ENCODE peak calls at places on chromosome 3, in five cellular contexts. L, K, I, O and X are unnamed samples.

GRCh38 chr3:186975726-186976125 is 45.4 kb downstream of the ST6GAL1 start:
- DNase-seq in L (no peak), K (no peak), I (no peak), O (no peak), X (no peak)

GRCh38 chr3:197487911-197488391 is 67.8 kb downstream of the BDH1 start:
- DNase-seq in L (no peak), K (peak; percentile 89), I (no peak), O (peak; percentile 94), X (no peak)

GRCh38 chr3:38586546-38587520 is 62.7 kb downstream of the SCN5A start:
- DNase-seq in L (no peak), K (no peak), I (no peak), O (no peak), X (peak; percentile 28)

GRCh38 chr3:40379674-40380306 is 7.2 kb upstream of the ENTPD3 start:
- DNase-seq in L (no peak), K (no peak), I (no peak), O (no peak), X (no peak)

GRCh38 chr3:112649478-112649735 is 8.5 kb upstream of the CCDC80 start:
- DNase-seq in L (no peak), K (peak; percentile 67), I (no peak), O (no peak), X (no peak)

GRCh38 chr3:123584284-123584987 is 417 bp downstream of the HACD2 start:
- DNase-seq in L (no peak), K (peak; percentile 31), I (no peak), O (peak; percentile 32), X (peak; percentile 76)

GRCh38 chr3:196127308-196128040 is 45.6 kb upstream of the TFRC start:
- DNase-seq in L (no peak), K (no peak), I (no peak), O (no peak), X (peak; percentile 40)

GRCh38 chr3:78728406-78729145 is 1039.2 kb downstream of the ROBO1 start:
- DNase-seq in L (no peak), K (peak; percentile 54), I (peak; percentile 80), O (peak; percentile 48), X (peak; percentile 55)

GRCh38 chr3:38308456-38308855 is 26.4 kb downstream of the SLC22A14 start:
- DNase-seq in L (no peak), K (no peak), I (no peak), O (no peak), X (no peak)

GRCh38 chr3:61863579-61863978 is 302.2 kb downstream of the PTPRG start:
- DNase-seq in L (no peak), K (no peak), I (no peak), O (no peak), X (no peak)

GRCh38 chr3:110750201-110750600 is 321.4 kb upstream of the NECTIN3 start:
- DNase-seq in L (no peak), K (no peak), I (no peak), O (no peak), X (no peak)

GRCh38 chr3:12483872-12484197 is 445 bp upstream of the TSEN2 start:
- DNase-seq in L (no peak), K (no peak), I (no peak), O (no peak), X (peak; percentile 48)

GRCh38 chr3:12483364-12483763 is 916 bp upstream of the TSEN2 start:
- DNase-seq in L (no peak), K (peak; percentile 41), I (no peak), O (no peak), X (no peak)

GRCh38 chr3:12486001-12486400 is 1.7 kb downstream of the TSEN2 start:
- DNase-seq in L (no peak), K (no peak), I (no peak), O (no peak), X (no peak)

GRCh38 chr3:12484983-12485327 is 675 bp downstream of the TSEN2 start:
- DNase-seq in L (no peak), K (no peak), I (no peak), O (no peak), X (no peak)

GRCh38 chr3:12484198-12484982 is at the start of gene TSEN2:
- DNase-seq in L (peak; percentile 88), K (peak; percentile 97), I (peak; percentile 98), O (peak; percentile 95), X (peak; percentile 97)
- TF ChIP-seq CTCF in L (no peak), K (no peak), I (peak; percentile 21), O (peak; percentile 38), X (peak; percentile 12)

GRCh38 chr3:151315136-151315535 is 1.5 kb downstream of the GPR87 start:
- DNase-seq in L (no peak), K (peak; percentile 73), I (no peak), O (no peak), X (no peak)

GRCh38 chr3:151318313-151318712 is 1.7 kb upstream of the GPR87 start:
- DNase-seq in L (no peak), K (peak; percentile 31), I (no peak), O (no peak), X (no peak)

GRCh38 chr3:151314593-151314992 is 2.0 kb downstream of the GPR87 start:
- DNase-seq in L (no peak), K (no peak), I (no peak), O (no peak), X (no peak)

GRCh38 chr3:151315846-151316245 is 774 bp downstream of the GPR87 start:
- DNase-seq in L (no peak), K (no peak), I (no peak), O (peak; percentile 78), X (no peak)

GRCh38 chr3:151316267-151316991 is at the start of gene GPR87:
- DNase-seq in L (no peak), K (no peak), I (no peak), O (peak; percentile 95), X (no peak)
- H3K4me3 ChIP-seq in L (no peak within 1 kb of the TSS), K (no peak within 1 kb of the TSS), I (no peak within 1 kb of the TSS), O (peak within 1 kb of the TSS; percentile 63), X (no peak within 1 kb of the TSS)

DNA sequence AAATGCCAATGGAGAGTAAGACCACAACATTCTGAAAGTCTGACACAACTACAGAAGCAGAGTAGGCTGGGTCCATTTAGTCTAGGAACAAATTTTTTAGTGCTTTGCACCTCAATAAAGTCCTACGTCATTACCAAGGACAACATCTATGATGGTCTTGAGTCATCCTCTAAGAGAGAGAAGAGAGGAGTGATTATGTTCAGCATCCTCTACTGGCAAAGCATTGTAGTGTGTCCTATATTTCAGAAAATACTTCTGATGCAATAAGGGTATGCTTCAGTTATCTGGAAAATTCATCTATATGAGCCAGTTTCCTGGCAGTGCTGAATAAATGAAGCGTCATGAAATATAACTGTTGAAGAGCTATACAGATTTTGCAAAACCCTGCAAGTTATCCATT is 95.6 kb downstream of the P2RY1 start:
- DNase-seq in L (no peak), K (no peak), I (no peak), O (no peak), X (no peak)
- TF ChIP-seq CTCF in L (no peak), K (no peak), I (no peak), O (no peak), X (no peak)

DNA sequence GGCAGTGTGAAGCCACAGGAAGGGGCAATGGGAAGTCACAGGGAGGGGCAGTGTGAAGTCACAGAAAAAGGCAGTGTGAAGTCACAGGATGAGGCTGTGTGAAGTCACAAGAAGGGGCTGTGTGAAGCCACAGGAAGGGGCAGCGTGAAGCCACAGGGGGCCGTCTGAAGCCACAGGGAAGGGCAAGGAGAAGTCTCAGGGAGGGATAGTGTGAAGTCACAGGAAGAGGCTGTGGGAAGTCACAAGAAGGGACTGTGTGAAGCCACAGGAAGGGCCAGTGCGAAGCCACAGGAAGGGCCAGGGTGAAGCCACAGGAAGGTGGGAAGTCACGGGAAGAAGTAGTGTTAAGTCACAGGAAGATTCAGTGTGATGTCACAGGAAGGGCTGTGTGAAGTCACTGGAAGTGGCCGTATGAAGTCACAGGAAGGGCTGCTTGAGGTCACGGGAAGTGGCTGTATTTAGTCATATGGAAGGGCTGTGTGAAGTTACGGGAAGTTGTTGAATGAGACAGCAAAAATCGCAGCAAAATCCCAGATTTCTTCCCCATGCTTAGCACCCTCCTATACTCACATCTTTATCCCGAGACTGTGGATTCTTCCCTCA is 38.6 kb downstream of the GASK1A start:
- DNase-seq in L (no peak), K (no peak), I (no peak), O (no peak), X (no peak)
- H3K4me3 ChIP-seq in L (no peak overlapping the region), K (no peak overlapping the region), I (no peak overlapping the region), O (no peak overlapping the region), X (no peak overlapping the region)

DNA sequence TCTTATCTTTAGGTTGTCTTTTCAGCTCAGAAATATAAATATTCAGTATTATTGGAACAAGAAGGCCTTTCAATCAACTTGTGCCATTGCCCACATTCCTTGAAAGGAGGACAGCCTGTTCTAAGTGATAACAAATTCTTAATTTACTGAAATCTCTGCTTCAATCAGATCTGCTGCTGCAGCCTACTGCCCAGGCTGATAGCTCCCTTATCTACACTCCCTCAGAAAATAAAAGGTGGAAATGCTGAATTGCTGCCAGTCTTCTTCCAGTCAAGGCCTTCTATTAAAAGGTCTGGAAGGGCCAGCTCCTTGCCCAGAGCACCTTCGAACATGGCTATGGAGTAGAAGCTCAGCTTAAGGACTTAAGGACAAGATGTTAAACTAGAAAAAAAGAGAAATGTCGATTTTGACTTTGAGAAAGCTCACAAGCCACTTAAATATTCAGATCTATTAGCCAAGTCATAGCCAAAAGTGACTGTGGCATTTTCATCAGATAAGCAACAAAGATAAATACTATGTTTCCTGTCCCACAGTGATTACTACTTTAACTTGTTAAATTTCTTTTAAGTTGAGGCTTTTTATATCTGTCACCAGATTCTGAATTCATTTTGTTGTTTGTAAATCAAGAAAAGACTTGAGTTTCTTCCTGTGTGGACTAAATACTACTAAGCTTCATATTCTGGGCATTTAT is 480.5 kb upstream of the CBLB start:
- DNase-seq in L (no peak), K (peak; percentile 3), I (no peak), O (no peak), X (no peak)
- TF ChIP-seq CTCF in L (no peak), K (no peak), I (no peak), O (no peak), X (no peak)

DNA sequence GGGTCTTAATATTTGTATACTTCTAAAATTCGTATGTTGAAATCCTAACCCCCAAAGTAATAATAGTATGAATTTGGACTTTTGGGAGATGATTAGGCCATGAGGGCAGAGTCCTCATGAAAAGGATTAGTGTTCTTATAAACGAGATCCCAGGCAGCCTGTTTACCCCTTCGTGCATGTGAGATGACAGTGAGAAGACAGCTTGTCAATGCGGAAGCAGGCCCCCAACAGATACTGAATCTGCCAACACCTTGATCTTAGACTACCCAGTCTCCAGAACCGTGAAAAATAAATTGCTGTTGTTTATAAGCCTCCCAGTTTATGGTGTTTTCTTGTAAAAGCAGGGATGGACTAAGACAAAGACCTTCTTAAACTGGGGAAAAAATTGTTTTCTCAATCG is 714.2 kb downstream of the SI start:
- DNase-seq in L (no peak), K (no peak), I (no peak), O (no peak), X (no peak)
- H3K4me3 ChIP-seq in L (no peak overlapping the region), K (no peak overlapping the region), I (no peak overlapping the region), O (no peak overlapping the region), X (no peak overlapping the region)

GRCh38 chr3:163943664-163944063 is 1134.6 kb downstream of the SI start:
- DNase-seq in L (no peak), K (no peak), I (no peak), O (no peak), X (no peak)

GRCh38 chr3:163935411-163935810 is 1142.9 kb downstream of the SI start:
- DNase-seq in L (no peak), K (no peak), I (no peak), O (no peak), X (no peak)

GRCh38 chr3:163936557-163936956 is 1141.7 kb downstream of the SI start:
- DNase-seq in L (no peak), K (no peak), I (no peak), O (no peak), X (no peak)

GRCh38 chr3:163939926-163940325 is 1138.4 kb downstream of the SI start:
- DNase-seq in L (no peak), K (no peak), I (no peak), O (no peak), X (no peak)
- TF ChIP-seq CTCF in L (no peak), K (no peak), I (no peak), O (no peak), X (no peak)

GRCh38 chr3:192727032-192727847 is at the start of gene FGF12:
- DNase-seq in L (no peak), K (peak; percentile 30), I (peak; percentile 50), O (peak; percentile 49), X (peak; percentile 61)
- H3K4me3 ChIP-seq in L (no peak within 1 kb of the TSS), K (no peak within 1 kb of the TSS), I (no peak within 1 kb of the TSS), O (no peak within 1 kb of the TSS), X (peak within 1 kb of the TSS; percentile 33)